ENCODE peak calls at places on chromosomes 5 and 9, in seven cellular contexts. Y is H1, C is K562, E is SK-N-SH, M is HCT116, Z is GM12878, O is HepG2. U is an unnamed sample.

GRCh38 chr5:137735531-137736284 is at the start of gene KLHL3:
- DNase-seq in Z (no peak), Y (peak), O (peak), M (no peak), C (no peak), E (peak), U (no peak)

GRCh38 chr5:96572864-96573512 is 89.2 kb upstream of the CAST start:
- DNase-seq in Y (no peak), Z (no peak), M (no peak), E (no peak), O (no peak), C (peak), U (no peak)

GRCh38 chr5:141743652-141744333 is 61.8 kb upstream of the ARAP3 start:
- DNase-seq in C (no peak), Z (no peak), M (no peak), E (peak), O (no peak), Y (no peak), U (no peak)

GRCh38 chr5:145854651-145855258 is 18.1 kb downstream of the GRXCR2 start:
- DNase-seq in O (peak), E (no peak), Y (no peak), C (peak), M (peak), Z (no peak), U (no peak)

GRCh38 chr5:1521671-1522600 is 1.8 kb downstream of the LPCAT1 start:
- DNase-seq in E (peak), M (no peak), O (peak), Y (no peak), Z (no peak), C (peak), U (no peak)

GRCh38 chr5:5308319-5308718 is 114.2 kb upstream of the ICE1 start:
- DNase-seq in C (no peak), Z (no peak), E (no peak), M (no peak), Y (no peak), O (no peak), U (no peak)

GRCh38 chr5:96172436-96172835 is 210.8 kb upstream of the ELL2 start:
- DNase-seq in M (no peak), Z (no peak), C (no peak), E (no peak), O (no peak), Y (no peak), U (no peak)

GRCh38 chr9:83339435-83339834 is 198.8 kb downstream of the FRMD3 start:
- DNase-seq in E (no peak), C (no peak), O (no peak), Z (no peak), Y (no peak), M (no peak), U (no peak)

GRCh38 chr9:31535659-31536058 is 848.8 kb upstream of the ACO1 start:
- DNase-seq in O (no peak), Z (no peak), E (no peak), Y (no peak), C (no peak), M (no peak), U (no peak)

GRCh38 chr5:139745800-139746690 is 49.6 kb upstream of the PSD2 start:
- DNase-seq in C (peak), M (peak), E (peak), O (peak), Z (no peak), Y (peak), U (peak)

GRCh38 chr9:121906074-121906520 is 187.0 kb downstream of the TTLL11 start:
- DNase-seq in Y (no peak), O (no peak), M (no peak), Z (no peak), C (no peak), E (no peak), U (no peak)

GRCh38 chr9:25678147-25678666 is at the start of gene TUSC1:
- DNase-seq in Y (no peak), O (no peak), Z (no peak), M (no peak), C (no peak), E (peak), U (peak)

GRCh38 chr5:68331202-68332108 is 115.9 kb downstream of the PIK3R1 start:
- DNase-seq in O (peak), M (no peak), C (peak), E (no peak), Y (no peak), Z (no peak), U (no peak)

GRCh38 chr9:104868687-104869404 is 59.1 kb downstream of the ABCA1 start:
- DNase-seq in C (peak), M (no peak), Y (no peak), O (no peak), Z (no peak), E (peak), U (peak)

GRCh38 chr5:124697912-124698690 is 48.3 kb downstream of the ZNF608 start:
- DNase-seq in Y (no peak), M (no peak), O (no peak), E (no peak), C (no peak), Z (no peak), U (no peak)

GRCh38 chr5:128566170-128566569 is 28.1 kb upstream of the FBN2 start:
- DNase-seq in C (no peak), Z (no peak), O (no peak), E (no peak), M (no peak), Y (no peak), U (no peak)

GRCh38 chr5:129078247-129078646 is 16.3 kb upstream of the ISOC1 start:
- DNase-seq in O (no peak), Y (no peak), C (no peak), Z (no peak), E (no peak), M (no peak), U (no peak)

GRCh38 chr5:41968153-41968723 is 43.2 kb downstream of the FBXO4 start:
- DNase-seq in M (no peak), Z (no peak), Y (no peak), C (no peak), E (peak), O (no peak), U (no peak)

GRCh38 chr9:5448016-5448415 is 2.3 kb upstream of the CD274 start:
- DNase-seq in M (no peak), C (no peak), O (no peak), Y (no peak), E (no peak), Z (no peak), U (no peak)

GRCh38 chr9:28735943-28736342 is 1162.7 kb upstream of the C9orf72 start:
- DNase-seq in E (no peak), O (no peak), C (no peak), Z (no peak), M (no peak), Y (no peak), U (no peak)

GRCh38 chr5:87541033-87541432 is 128.3 kb upstream of the CCNH start:
- DNase-seq in Y (no peak), O (no peak), E (peak), Z (no peak), C (peak), M (peak), U (no peak)

GRCh38 chr5:6652025-6652424 is 18.8 kb downstream of the SRD5A1 start:
- DNase-seq in Y (no peak), Z (peak), M (no peak), E (no peak), C (no peak), O (no peak), U (no peak)

GRCh38 chr9:93574900-93575705 is 1.3 kb upstream of the PHF2 start:
- DNase-seq in C (no peak), Z (no peak), O (no peak), E (peak), M (no peak), Y (no peak), U (no peak)

GRCh38 chr5:61678966-61679365 is 346.9 kb downstream of the ZSWIM6 start:
- DNase-seq in E (no peak), O (no peak), Z (no peak), Y (no peak), C (no peak), M (peak), U (no peak)

GRCh38 chr9:113580041-113580953 is 116.8 kb downstream of the RGS3 start:
- DNase-seq in Z (peak), M (no peak), O (no peak), E (no peak), Y (no peak), C (no peak), U (peak)

GRCh38 chr5:66307647-66308257 is 163.7 kb downstream of the SREK1 start:
- DNase-seq in Z (no peak), M (peak), O (peak), C (peak), Y (no peak), E (peak), U (peak)

GRCh38 chr9:38318755-38319495 is 73.6 kb upstream of the ALDH1B1 start:
- DNase-seq in O (no peak), Z (peak), C (no peak), E (peak), M (no peak), Y (no peak), U (no peak)

GRCh38 chr5:95759634-95760033 is 28.5 kb downstream of the RHOBTB3 start:
- DNase-seq in Z (no peak), C (no peak), E (no peak), M (no peak), O (peak), Y (no peak), U (no peak)

GRCh38 chr9:105241356-105242043 is 3.0 kb upstream of the SLC44A1 start:
- DNase-seq in Z (no peak), C (no peak), Y (no peak), O (no peak), E (no peak), M (no peak), U (no peak)

GRCh38 chr5:56845277-56845676 is 29.9 kb downstream of the MAP3K1 start:
- DNase-seq in M (no peak), O (no peak), C (no peak), Z (no peak), Y (no peak), E (no peak), U (no peak)

GRCh38 chr5:9207820-9208418 is 338.0 kb downstream of the SEMA5A start:
- DNase-seq in O (peak), C (peak), Y (no peak), M (peak), E (peak), Z (no peak), U (peak)

GRCh38 chr5:144598451-144599068 is 427.9 kb downstream of the KCTD16 start:
- DNase-seq in Z (no peak), Y (no peak), O (no peak), C (no peak), E (peak), M (no peak), U (no peak)

GRCh38 chr5:111550282-111551020 is 38.1 kb upstream of the STARD4 start:
- DNase-seq in C (peak), E (peak), M (peak), Z (peak), Y (peak), O (peak), U (peak)

DNA sequence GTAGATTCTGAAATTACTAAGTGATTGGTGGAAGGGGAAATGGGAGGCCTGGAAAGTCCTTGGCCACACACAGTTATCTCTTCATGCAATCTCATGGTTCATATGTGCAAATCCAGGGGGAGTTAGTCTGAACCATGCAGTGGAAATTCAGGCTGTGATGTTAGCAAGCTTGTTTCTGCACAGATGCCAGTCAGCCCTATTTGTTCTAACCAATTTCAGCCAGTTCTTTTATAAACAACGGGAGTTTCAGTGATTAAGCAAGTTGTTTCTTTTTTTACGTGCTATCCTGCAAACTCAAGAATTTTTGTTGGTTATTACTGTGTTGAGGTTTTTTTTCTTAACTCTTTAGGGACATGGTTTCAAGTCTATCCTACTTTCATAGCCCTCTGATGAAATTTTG is 298.0 kb downstream of the FER start:
- DNase-seq in Y (no peak), M (no peak), C (no peak), Z (no peak), E (no peak), O (no peak), U (no peak)
- TF ChIP-seq JUND in Y (no peak), M (no peak), C (no peak), Z (no peak), E (no peak), O (no peak), U (no peak)

DNA sequence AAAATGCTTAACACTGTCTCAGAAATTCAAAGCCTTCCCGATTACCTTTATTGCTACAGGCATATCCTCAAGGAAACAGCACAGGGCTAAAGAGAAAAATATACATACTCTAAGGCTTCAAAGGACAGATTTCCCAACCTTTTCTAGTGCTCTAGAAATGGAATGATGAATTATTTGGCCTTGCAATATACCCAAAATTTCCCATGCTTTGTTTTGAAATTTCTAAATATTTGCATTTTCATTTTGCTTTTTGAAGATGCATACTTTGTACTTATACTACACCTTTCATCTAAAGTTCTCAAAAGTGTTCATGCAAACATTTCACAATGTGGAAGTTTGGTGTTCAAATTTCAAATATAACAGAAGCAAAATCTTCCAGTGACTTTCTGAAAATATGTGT is 312.7 kb upstream of the PDE4D start:
- DNase-seq in C (no peak), M (no peak), Y (no peak), Z (no peak), O (peak), E (no peak), U (no peak)
- TF ChIP-seq JUND in C (no peak), M (no peak), Y (no peak), Z (no peak), O (no peak), E (no peak), U (no peak)

GRCh38 chr5:179185256-179186091 is 125.3 kb downstream of the ZNF354C start:
- DNase-seq in C (no peak), Y (no peak), Z (no peak), M (no peak), E (no peak), O (no peak), U (no peak)
- TF ChIP-seq JUND in C (no peak), Y (no peak), Z (no peak), M (no peak), E (no peak), O (no peak), U (no peak)

GRCh38 chr5:69467442-69468225 is 25.0 kb upstream of the OCLN start:
- DNase-seq in O (no peak), Y (no peak), Z (peak), C (peak), M (no peak), E (no peak), U (no peak)
- TF ChIP-seq JUND in O (no peak), Y (no peak), Z (peak), C (no peak), M (no peak), E (no peak), U (no peak)

DNA sequence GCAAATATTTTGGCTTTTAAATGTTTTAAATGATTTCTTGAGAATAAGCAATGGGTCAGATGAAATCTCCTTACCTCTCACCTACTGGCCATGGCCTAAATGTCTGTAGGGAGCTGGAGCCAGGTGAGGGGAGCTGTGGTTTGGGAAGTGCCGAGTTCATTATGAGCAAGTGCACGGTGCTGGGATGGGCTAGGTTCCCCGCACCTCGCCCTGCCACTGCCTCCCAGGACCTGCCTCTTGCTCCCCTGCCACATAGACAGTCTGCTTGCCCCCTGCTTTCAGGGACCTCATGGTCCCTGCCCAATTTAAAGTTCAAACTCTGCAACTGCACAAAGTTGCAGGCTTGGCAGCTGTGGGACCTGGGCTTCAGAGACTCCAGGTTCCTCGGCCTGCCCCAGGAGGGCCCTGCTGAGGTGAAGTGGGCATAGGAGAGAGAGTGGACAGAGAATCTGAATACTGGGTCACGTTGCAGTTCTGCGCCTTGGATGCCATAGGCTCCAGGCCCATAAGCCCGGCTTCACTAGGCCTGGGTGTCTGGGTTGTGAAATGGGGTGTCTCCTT is 5.4 kb downstream of the OR13J1 start:
- DNase-seq in M (no peak), E (no peak), O (no peak), C (no peak), Z (no peak), Y (no peak), U (no peak)
- TF ChIP-seq JUND in M (no peak), E (no peak), O (no peak), C (no peak), Z (no peak), Y (no peak), U (no peak)

GRCh38 chr9:86940774-86941173 is 6.5 kb downstream of the GAS1 start:
- DNase-seq in O (no peak), C (no peak), Y (no peak), E (no peak), Z (no peak), M (no peak), U (no peak)
- TF ChIP-seq JUND in O (no peak), C (no peak), Y (no peak), E (no peak), Z (no peak), M (no peak), U (no peak)

GRCh38 chr5:44770936-44771717 is 37.6 kb upstream of the MRPS30 start:
- DNase-seq in Y (no peak), E (peak), M (no peak), C (no peak), O (no peak), Z (no peak), U (no peak)

GRCh38 chr5:44779167-44779566 is 29.6 kb upstream of the MRPS30 start:
- DNase-seq in Z (no peak), E (no peak), Y (no peak), O (no peak), M (no peak), C (no peak), U (no peak)

DNA sequence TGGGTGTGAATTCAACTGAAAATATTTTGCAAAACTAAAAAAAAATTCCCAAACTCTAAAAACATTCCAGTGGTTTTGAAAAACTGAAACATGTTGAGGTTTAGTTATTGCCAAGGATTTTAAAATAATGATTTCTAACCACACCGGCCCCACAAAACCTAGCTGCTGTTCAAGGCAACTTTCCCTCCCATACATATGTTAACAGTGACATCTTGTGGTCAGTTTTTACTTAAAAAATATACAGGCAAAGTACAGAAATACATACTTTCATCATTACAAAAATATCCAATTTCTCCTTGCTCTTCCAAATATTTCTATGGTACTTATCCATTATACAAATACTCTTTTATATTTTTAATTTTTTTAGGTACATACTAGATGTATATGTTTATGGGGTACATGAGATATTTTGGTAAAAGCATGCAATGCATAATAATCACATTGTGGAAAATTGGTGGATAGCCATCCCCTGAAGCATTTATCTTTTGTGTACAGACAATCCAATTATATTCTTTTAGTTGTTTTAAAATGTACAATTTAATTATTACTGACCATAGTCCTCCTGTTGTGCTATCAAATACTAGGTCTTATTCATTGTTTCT is 34.4 kb upstream of the MRPS30 start:
- DNase-seq in O (peak), Z (no peak), M (peak), C (peak), Y (no peak), E (peak), U (peak)
- TF ChIP-seq JUND in O (no peak), Z (no peak), M (no peak), C (no peak), Y (no peak), E (no peak), U (no peak)

GRCh38 chr5:82549263-82549662 is 271.1 kb upstream of the RPS23 start:
- DNase-seq in C (no peak), E (no peak), Z (no peak), M (no peak), Y (no peak), O (no peak), U (no peak)
- TF ChIP-seq JUND in C (no peak), E (no peak), Z (no peak), M (no peak), Y (no peak), O (no peak), U (no peak)

GRCh38 chr9:130118841-130119520 is 53.2 kb upstream of the NCS1 start:
- DNase-seq in C (no peak), M (no peak), Y (no peak), E (peak), O (no peak), Z (no peak), U (no peak)
- TF ChIP-seq JUND in C (no peak), M (no peak), Y (no peak), E (no peak), O (no peak), Z (no peak), U (no peak)